ENCODE peak calls at places on chromosomes 12 and 14, in five cellular contexts. One of them, this sample, is unnamed.

GRCh38 chr14:96095581-96096476 is 56.7 kb downstream of the C14orf132 start:
- DNase-seq in K562: no peak
- DNase-seq in IMR-90: peak; percentile 92
- DNase-seq in HepG2: peak; percentile 55
- DNase-seq in H1: no peak
- DNase-seq in this sample: peak; percentile 82

GRCh38 chr14:101854366-101854765 is 92.9 kb downstream of the PPP2R5C start:
- DNase-seq in K562: no peak
- DNase-seq in IMR-90: peak; percentile 15
- DNase-seq in HepG2: no peak
- DNase-seq in H1: no peak
- DNase-seq in this sample: no peak

GRCh38 chr12:116414891-116415290 is 137.4 kb upstream of the MED13L start:
- DNase-seq in K562: no peak
- DNase-seq in IMR-90: no peak
- DNase-seq in HepG2: no peak
- DNase-seq in H1: no peak
- DNase-seq in this sample: no peak

GRCh38 chr12:57469334-57470164 is 10.0 kb downstream of the GLI1 start:
- DNase-seq in K562: no peak
- DNase-seq in IMR-90: no peak
- DNase-seq in HepG2: no peak
- DNase-seq in H1: no peak
- DNase-seq in this sample: no peak

GRCh38 chr12:104720346-104721064 is 237.6 kb downstream of the SLC41A2 start:
- DNase-seq in K562: no peak
- DNase-seq in IMR-90: peak; percentile 47
- DNase-seq in HepG2: no peak
- DNase-seq in H1: no peak
- DNase-seq in this sample: no peak

GRCh38 chr12:112007945-112008344 is 5.0 kb downstream of the TMEM116 start:
- DNase-seq in K562: no peak
- DNase-seq in IMR-90: peak; percentile 50
- DNase-seq in HepG2: no peak
- DNase-seq in H1: no peak
- DNase-seq in this sample: no peak

GRCh38 chr12:88243886-88244491 is 101.9 kb downstream of the TMTC3 start:
- DNase-seq in K562: no peak
- DNase-seq in IMR-90: no peak
- DNase-seq in HepG2: no peak
- DNase-seq in H1: no peak
- DNase-seq in this sample: no peak

GRCh38 chr12:124002021-124002640 is 29.1 kb downstream of the ZNF664 start:
- DNase-seq in K562: no peak
- DNase-seq in IMR-90: no peak
- DNase-seq in HepG2: no peak
- DNase-seq in H1: no peak
- DNase-seq in this sample: no peak

GRCh38 chr12:92295523-92295922 is 149.9 kb upstream of the BTG1 start:
- DNase-seq in K562: no peak
- DNase-seq in IMR-90: peak; percentile 79
- DNase-seq in HepG2: no peak
- DNase-seq in H1: no peak
- DNase-seq in this sample: peak; percentile 5

GRCh38 chr12:68483592-68484373 is 126.9 kb upstream of the RAP1B start:
- DNase-seq in K562: no peak
- DNase-seq in IMR-90: peak; percentile 67
- DNase-seq in HepG2: no peak
- DNase-seq in H1: no peak
- DNase-seq in this sample: no peak

GRCh38 chr14:69079188-69079742 is 73.7 kb downstream of the DCAF5 start:
- DNase-seq in K562: no peak
- DNase-seq in IMR-90: peak; percentile 88
- DNase-seq in HepG2: no peak
- DNase-seq in H1: no peak
- DNase-seq in this sample: peak; percentile 63

GRCh38 chr12:31523306-31523705 is 67.6 kb downstream of the DENND5B start:
- DNase-seq in K562: no peak
- DNase-seq in IMR-90: no peak
- DNase-seq in HepG2: no peak
- DNase-seq in H1: no peak
- DNase-seq in this sample: no peak

GRCh38 chr12:106118-106561 is 39.6 kb downstream of the IQSEC3 start:
- DNase-seq in K562: no peak
- DNase-seq in IMR-90: no peak
- DNase-seq in HepG2: peak; percentile 17
- DNase-seq in H1: no peak
- DNase-seq in this sample: peak; percentile 12

GRCh38 chr12:88036368-88036965 is 7.3 kb upstream of the C12orf50 start:
- DNase-seq in K562: no peak
- DNase-seq in IMR-90: peak; percentile 59
- DNase-seq in HepG2: no peak
- DNase-seq in H1: no peak
- DNase-seq in this sample: no peak

GRCh38 chr12:54988402-54989054 is 4.0 kb upstream of the TESPA1 start:
- DNase-seq in K562: peak; percentile 69
- DNase-seq in IMR-90: peak; percentile 15
- DNase-seq in HepG2: no peak
- DNase-seq in H1: no peak
- DNase-seq in this sample: no peak

GRCh38 chr12:110109037-110109836 is 14.9 kb upstream of the IFT81 start:
- DNase-seq in K562: no peak
- DNase-seq in IMR-90: peak; percentile 99
- DNase-seq in HepG2: peak; percentile 93
- DNase-seq in H1: no peak
- DNase-seq in this sample: peak; percentile 77
- TF ChIP-seq CEBPB in K562: peak; percentile 92
- TF ChIP-seq CEBPB in IMR-90: peak; percentile 78
- TF ChIP-seq CEBPB in HepG2: peak; percentile 89
- TF ChIP-seq CEBPB in H1: no peak
- TF ChIP-seq CEBPB in this sample: peak; percentile 96

GRCh38 chr12:64678835-64679234 is 68.5 kb downstream of the RASSF3 start:
- DNase-seq in K562: no peak
- DNase-seq in IMR-90: no peak
- DNase-seq in HepG2: no peak
- DNase-seq in H1: no peak
- DNase-seq in this sample: no peak
- H3K4me2 ChIP-seq in K562: no peak overlapping the region
- H3K4me2 ChIP-seq in IMR-90: no peak overlapping the region
- H3K4me2 ChIP-seq in HepG2: no peak overlapping the region
- H3K4me2 ChIP-seq in H1: no peak overlapping the region
- H3K4me2 ChIP-seq in this sample: peak overlapping the region; percentile 94

DNA sequence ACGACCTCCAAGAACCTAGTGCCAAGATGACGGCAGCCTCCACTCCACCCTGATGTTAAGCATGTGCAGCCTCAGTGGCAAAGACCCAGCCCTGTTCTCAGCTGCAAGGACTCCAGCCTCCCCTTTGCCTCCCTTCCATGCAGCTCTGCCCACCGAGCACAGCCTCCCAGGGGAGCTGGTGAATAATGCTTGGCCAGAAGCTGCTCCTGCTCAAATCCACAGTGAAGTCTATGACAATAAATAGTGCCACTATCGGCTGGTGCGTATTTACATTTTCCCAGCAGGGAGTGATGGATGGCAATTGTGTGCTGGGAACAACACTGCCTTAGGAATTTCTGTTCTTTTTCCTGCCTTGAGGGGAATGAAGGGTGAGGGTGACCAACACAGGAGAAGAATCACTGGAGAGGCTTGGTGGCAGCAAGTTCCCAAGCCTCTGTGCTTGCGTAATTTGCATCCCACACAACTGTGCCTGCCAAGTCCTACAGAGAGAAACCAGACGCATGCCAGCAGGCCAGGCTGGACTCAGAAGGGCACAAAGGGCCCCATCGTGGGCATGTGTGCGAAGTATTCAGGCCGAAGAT is 29.9 kb upstream of the TC2N start:
- DNase-seq in K562: no peak
- DNase-seq in IMR-90: peak; percentile 68
- DNase-seq in HepG2: no peak
- DNase-seq in H1: no peak
- DNase-seq in this sample: no peak
- TF ChIP-seq MAFK in K562: no peak
- TF ChIP-seq MAFK in IMR-90: no peak
- TF ChIP-seq MAFK in HepG2: no peak
- TF ChIP-seq MAFK in H1: no peak
- TF ChIP-seq MAFK in this sample: no peak

GRCh38 chr14:104851896-104852663 is 13.0 kb upstream of the CEP170B start:
- DNase-seq in K562: no peak
- DNase-seq in IMR-90: no peak
- DNase-seq in HepG2: no peak
- DNase-seq in H1: no peak
- DNase-seq in this sample: no peak
- TF ChIP-seq CEBPB in K562: no peak
- TF ChIP-seq CEBPB in IMR-90: peak; percentile 74
- TF ChIP-seq CEBPB in HepG2: peak; percentile 67
- TF ChIP-seq CEBPB in H1: no peak
- TF ChIP-seq CEBPB in this sample: no peak

GRCh38 chr14:49677643-49678042 is 10.4 kb downstream of the POLE2 start:
- DNase-seq in K562: no peak
- DNase-seq in IMR-90: no peak
- DNase-seq in HepG2: no peak
- DNase-seq in H1: no peak
- DNase-seq in this sample: no peak

GRCh38 chr14:49670475-49670874 is 17.5 kb downstream of the POLE2 start:
- DNase-seq in K562: no peak
- DNase-seq in IMR-90: no peak
- DNase-seq in HepG2: no peak
- DNase-seq in H1: no peak
- DNase-seq in this sample: no peak

GRCh38 chr14:49679271-49679670 is 8.7 kb downstream of the POLE2 start:
- DNase-seq in K562: no peak
- DNase-seq in IMR-90: peak; percentile 30
- DNase-seq in HepG2: no peak
- DNase-seq in H1: no peak
- DNase-seq in this sample: no peak

DNA sequence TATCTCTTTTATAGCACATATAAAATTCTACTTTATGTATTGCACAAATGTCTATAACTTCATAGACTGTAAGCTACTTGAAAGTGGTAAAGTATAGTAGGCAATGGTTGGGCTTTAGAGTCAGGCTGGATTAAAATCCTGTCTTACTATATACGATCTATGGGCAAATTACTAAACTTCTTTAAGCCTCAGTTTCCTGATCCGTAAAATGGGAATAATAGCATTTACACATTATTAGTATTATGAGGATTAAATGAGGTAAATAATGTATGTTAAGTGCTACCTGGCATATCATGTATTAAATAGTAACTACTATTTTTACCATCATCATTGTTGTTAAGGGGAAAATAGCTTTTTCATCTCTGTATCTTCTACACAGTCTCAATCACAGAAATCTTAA is 14.4 kb downstream of the POLE2 start:
- DNase-seq in K562: no peak
- DNase-seq in IMR-90: no peak
- DNase-seq in HepG2: no peak
- DNase-seq in H1: no peak
- DNase-seq in this sample: no peak
- H3K4me2 ChIP-seq in K562: no peak overlapping the region
- H3K4me2 ChIP-seq in IMR-90: no peak overlapping the region
- H3K4me2 ChIP-seq in HepG2: no peak overlapping the region
- H3K4me2 ChIP-seq in H1: no peak overlapping the region
- H3K4me2 ChIP-seq in this sample: no peak overlapping the region

GRCh38 chr14:103107941-103108748 is 13.6 kb downstream of the EXOC3L4 start:
- DNase-seq in K562: peak; percentile 62
- DNase-seq in IMR-90: no peak
- DNase-seq in HepG2: no peak
- DNase-seq in H1: no peak
- DNase-seq in this sample: no peak

GRCh38 chr14:103110681-103111296 is 12.5 kb upstream of the TNFAIP2 start:
- DNase-seq in K562: no peak
- DNase-seq in IMR-90: peak; percentile 26
- DNase-seq in HepG2: no peak
- DNase-seq in H1: no peak
- DNase-seq in this sample: no peak

GRCh38 chr14:103107455-103107854 is 12.9 kb downstream of the EXOC3L4 start:
- DNase-seq in K562: no peak
- DNase-seq in IMR-90: no peak
- DNase-seq in HepG2: no peak
- DNase-seq in H1: no peak
- DNase-seq in this sample: no peak

GRCh38 chr14:103109789-103110415 is 13.4 kb upstream of the TNFAIP2 start:
- DNase-seq in K562: peak; percentile 19
- DNase-seq in IMR-90: peak; percentile 90
- DNase-seq in HepG2: peak; percentile 73
- DNase-seq in H1: peak; percentile 66
- DNase-seq in this sample: peak; percentile 91

DNA sequence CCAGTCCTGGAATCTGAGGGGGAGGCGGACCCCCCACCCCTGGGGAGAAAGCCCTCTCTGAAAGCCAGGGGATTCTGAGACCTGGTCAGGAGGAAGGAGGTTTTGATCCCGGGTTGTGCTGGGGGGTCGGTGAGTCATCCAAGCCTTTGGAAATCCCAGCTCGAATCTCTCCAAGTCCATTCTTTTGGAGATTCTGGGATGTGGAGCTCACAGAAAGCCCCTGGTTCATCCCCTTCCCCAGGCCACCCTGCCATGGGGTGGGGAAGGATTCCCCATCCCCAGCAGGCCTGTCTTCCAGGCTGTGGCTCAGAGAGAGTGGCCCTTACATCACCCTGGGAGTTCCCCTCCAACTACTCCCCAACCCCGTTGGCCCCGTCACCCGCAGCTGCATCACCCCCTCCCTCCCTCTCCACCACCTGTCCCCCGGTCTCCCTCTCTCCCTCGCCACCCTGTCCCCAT is 14.3 kb downstream of the EXOC3L4 start:
- DNase-seq in K562: peak; percentile 49
- DNase-seq in IMR-90: peak; percentile 73
- DNase-seq in HepG2: no peak
- DNase-seq in H1: no peak
- DNase-seq in this sample: peak; percentile 81
- TF ChIP-seq MAFK in K562: no peak
- TF ChIP-seq MAFK in IMR-90: no peak
- TF ChIP-seq MAFK in HepG2: no peak
- TF ChIP-seq MAFK in H1: no peak
- TF ChIP-seq MAFK in this sample: no peak

GRCh38 chr12:50127546-50127945 is 15.5 kb downstream of the COX14 start:
- DNase-seq in K562: no peak
- DNase-seq in IMR-90: no peak
- DNase-seq in HepG2: no peak
- DNase-seq in H1: no peak
- DNase-seq in this sample: no peak
- TF ChIP-seq CEBPB in K562: no peak
- TF ChIP-seq CEBPB in IMR-90: no peak
- TF ChIP-seq CEBPB in HepG2: no peak
- TF ChIP-seq CEBPB in H1: no peak
- TF ChIP-seq CEBPB in this sample: no peak

DNA sequence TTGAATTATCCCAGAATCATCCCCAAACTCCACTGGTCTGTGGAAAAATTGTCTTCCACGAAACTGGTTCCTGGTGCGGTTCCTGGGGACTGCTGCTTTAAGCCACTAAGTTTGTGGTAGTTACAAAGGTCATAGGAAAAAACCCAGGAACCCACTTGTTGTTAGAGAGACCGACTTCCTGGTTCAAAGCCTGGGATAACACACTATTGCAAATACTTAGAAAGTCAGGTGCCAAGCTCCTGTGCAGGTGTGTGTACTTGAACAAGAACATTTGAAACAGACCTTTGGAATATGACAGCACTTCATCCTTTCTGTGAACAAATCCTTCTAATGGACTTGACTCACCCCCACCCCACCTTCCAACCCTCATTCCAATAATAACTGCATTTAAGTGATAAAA is 519.6 kb downstream of the GLT1D1 start:
- DNase-seq in K562: no peak
- DNase-seq in IMR-90: no peak
- DNase-seq in HepG2: no peak
- DNase-seq in H1: no peak
- DNase-seq in this sample: no peak
- H3K4me2 ChIP-seq in K562: no peak overlapping the region
- H3K4me2 ChIP-seq in IMR-90: no peak overlapping the region
- H3K4me2 ChIP-seq in HepG2: no peak overlapping the region
- H3K4me2 ChIP-seq in H1: no peak overlapping the region
- H3K4me2 ChIP-seq in this sample: no peak overlapping the region